ENCODE peak calls at places on chromosomes 5 and 9, in seven cellular contexts. M is left ventricle myocardium inferior, X is body of pancreas, S is upper lobe of right lung, O is tibial artery, W is tibial nerve, D is upper lobe of left lung. Y is an unnamed sample. For H3K27me3, the result is how much of the 10 kb centered on the place peaks cover.

GRCh38 chr5:172931001-172931536 is 28.2 kb upstream of the RPL26L1 start:
- DNase-seq in M (no peak), S (no peak), W (peak), X (no peak), D (no peak), O (peak), Y (peak)

GRCh38 chr5:9170026-9170425 is 375.8 kb downstream of the SEMA5A start:
- DNase-seq in D (no peak), S (no peak), O (no peak), W (no peak), M (no peak), X (no peak), Y (no peak)

GRCh38 chr5:171484460-171484899 is 65.0 kb downstream of the FGF18 start:
- DNase-seq in X (no peak), M (no peak), D (no peak), S (no peak), W (peak), O (no peak), Y (peak)

GRCh38 chr5:59104400-59105117 is 521.7 kb downstream of the RAB3C start:
- DNase-seq in M (no peak), O (no peak), S (no peak), D (no peak), W (no peak), X (no peak), Y (no peak)

GRCh38 chr9:7570107-7570720 is 229.4 kb downstream of the DMAC1 start:
- DNase-seq in O (peak), X (peak), W (peak), M (no peak), D (no peak), S (no peak), Y (peak)

GRCh38 chr9:100652850-100653249 is 75.0 kb downstream of the CAVIN4 start:
- DNase-seq in W (no peak), X (no peak), S (no peak), O (no peak), M (no peak), D (no peak), Y (no peak)

GRCh38 chr9:93118863-93119702 is 15.0 kb downstream of the NINJ1 start:
- DNase-seq in S (peak), M (peak), D (no peak), X (peak), W (no peak), O (peak), Y (peak)

GRCh38 chr9:136525841-136526499 is 19.9 kb downstream of the NOTCH1 start:
- DNase-seq in O (peak), S (peak), M (no peak), W (no peak), X (peak), D (no peak), Y (no peak)

GRCh38 chr5:96067902-96068614 is 106.4 kb upstream of the ELL2 start:
- DNase-seq in D (no peak), S (no peak), X (no peak), M (no peak), W (no peak), O (no peak), Y (no peak)

GRCh38 chr5:144361406-144361805 is 190.7 kb downstream of the KCTD16 start:
- DNase-seq in D (no peak), O (no peak), S (no peak), X (no peak), W (no peak), M (no peak), Y (no peak)

GRCh38 chr9:27429436-27429835 is 94.7 kb upstream of the IFNK start:
- DNase-seq in D (no peak), S (no peak), O (no peak), M (no peak), W (no peak), X (no peak), Y (no peak)

GRCh38 chr5:114729986-114730385 is 368.1 kb downstream of the KCNN2 start:
- DNase-seq in M (no peak), X (no peak), O (no peak), S (no peak), D (no peak), W (no peak), Y (no peak)

GRCh38 chr9:22228542-22228941 is 218.1 kb upstream of the DMRTA1 start:
- DNase-seq in W (no peak), X (no peak), S (no peak), O (no peak), D (no peak), M (no peak), Y (no peak)

GRCh38 chr5:90529939-90530677 is 724 bp upstream of the LYSMD3 start:
- DNase-seq in X (peak), D (no peak), M (peak), W (peak), S (no peak), O (peak), Y (peak)

GRCh38 chr9:2140600-2141223 is 125.6 kb downstream of the SMARCA2 start:
- DNase-seq in S (no peak), W (no peak), O (no peak), D (no peak), X (no peak), M (no peak), Y (no peak)

GRCh38 chr9:29966247-29966646 is 2393.0 kb upstream of the C9orf72 start:
- DNase-seq in W (no peak), M (no peak), O (no peak), D (no peak), S (no peak), X (no peak), Y (peak)

GRCh38 chr9:14314424-14314928 is 535 bp upstream of the NFIB start:
- DNase-seq in S (peak), M (peak), D (no peak), O (peak), W (peak), X (peak), Y (peak)

GRCh38 chr9:127905788-127906191 is 6.4 kb upstream of the ST6GALNAC6 start:
- DNase-seq in W (no peak), O (no peak), X (peak), S (peak), D (no peak), M (no peak), Y (no peak)

GRCh38 chr9:61667559-61668121 is 477.8 kb downstream of the SPATA31A7 start:
- DNase-seq in D (peak), W (no peak), S (peak), X (no peak), M (no peak), O (no peak), Y (no peak)

GRCh38 chr5:14110196-14110595 is 32.9 kb upstream of the TRIO start:
- DNase-seq in D (no peak), W (no peak), X (no peak), S (no peak), M (no peak), O (no peak), Y (no peak)

GRCh38 chr5:14110680-14111079 is 32.5 kb upstream of the TRIO start:
- DNase-seq in M (no peak), X (no peak), S (no peak), D (no peak), W (no peak), O (no peak), Y (no peak)

GRCh38 chr5:14108170-14108996 is 34.8 kb upstream of the TRIO start:
- DNase-seq in S (no peak), X (peak), D (no peak), M (peak), W (peak), O (peak), Y (peak)

GRCh38 chr5:14109041-14109747 is 33.9 kb upstream of the TRIO start:
- DNase-seq in X (no peak), D (no peak), W (no peak), S (no peak), O (peak), M (no peak), Y (no peak)

DNA sequence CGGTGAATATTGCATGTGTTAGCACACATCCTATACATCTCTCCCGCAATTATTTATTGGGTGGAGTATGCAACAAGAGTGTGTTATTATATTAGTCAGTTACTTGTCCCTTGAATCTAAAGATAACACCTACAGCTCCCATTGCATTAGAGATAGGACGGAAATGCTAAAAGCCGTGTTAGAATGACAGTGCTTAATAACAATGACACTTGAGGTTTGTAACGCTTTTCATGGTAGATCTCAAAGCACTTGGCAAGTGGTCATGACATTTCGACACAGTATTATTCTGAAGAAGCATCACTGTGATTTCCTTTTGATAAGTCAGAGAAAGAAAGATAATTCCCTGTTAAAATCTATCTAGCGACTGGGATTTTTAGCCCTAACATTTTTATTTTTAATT is 33.4 kb upstream of the TRIO start:
- DNase-seq in D (no peak), M (no peak), W (no peak), X (no peak), O (no peak), S (no peak), Y (no peak)
- H3K4me3 ChIP-seq in D (no peak), M (no peak), W (no peak), X (no peak), O (no peak), S (no peak), Y (no peak)

GRCh38 chr5:147393866-147394265 is 116.0 kb downstream of the DPYSL3 start:
- DNase-seq in X (no peak), M (no peak), S (no peak), W (no peak), O (no peak), D (peak), Y (no peak)
- TF ChIP-seq CTCF in X (no peak), M (peak), S (peak), W (no peak), O (no peak), D (no peak), Y (peak)

GRCh38 chr9:89603629-89604462 is 966 bp upstream of the GADD45G start:
- DNase-seq in W (peak), M (peak), O (peak), D (peak), X (peak), S (peak), Y (peak)
- H3K27me3 ChIP-seq in W (under half), M (under half), O (under half), D (under half), X (under half), S (under half), Y (under half)

DNA sequence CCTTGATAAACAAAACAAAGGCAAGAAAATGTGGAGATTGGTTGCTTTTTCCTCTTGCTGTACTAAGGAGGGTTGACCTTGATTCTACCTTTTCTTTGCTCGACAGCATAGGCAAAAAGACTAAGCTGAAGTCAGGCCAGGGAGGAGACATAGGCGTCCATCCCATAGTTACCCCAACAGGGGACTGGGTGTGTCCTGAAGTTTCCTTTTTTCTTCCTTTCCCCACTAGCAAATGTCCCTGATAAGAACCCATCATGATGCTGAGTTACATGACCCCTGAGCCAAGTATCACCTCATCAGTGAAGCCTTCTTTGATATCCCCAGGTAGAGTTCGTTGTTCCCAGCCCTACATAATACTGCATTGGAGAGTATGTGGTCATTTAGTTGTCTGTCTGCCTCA is 9.9 kb upstream of the SHROOM1 start:
- DNase-seq in D (no peak), M (no peak), W (no peak), X (no peak), O (no peak), S (no peak), Y (no peak)
- H3K4me3 ChIP-seq in D (no peak), M (no peak), W (no peak), X (no peak), O (no peak), S (no peak), Y (no peak)

GRCh38 chr5:104412649-104413240 is 850.2 kb upstream of the NUDT12 start:
- DNase-seq in X (peak), W (no peak), M (no peak), D (no peak), S (no peak), O (no peak), Y (peak)
- TF ChIP-seq CTCF in X (peak), W (no peak), M (peak), D (peak), S (peak), O (no peak), Y (peak)

DNA sequence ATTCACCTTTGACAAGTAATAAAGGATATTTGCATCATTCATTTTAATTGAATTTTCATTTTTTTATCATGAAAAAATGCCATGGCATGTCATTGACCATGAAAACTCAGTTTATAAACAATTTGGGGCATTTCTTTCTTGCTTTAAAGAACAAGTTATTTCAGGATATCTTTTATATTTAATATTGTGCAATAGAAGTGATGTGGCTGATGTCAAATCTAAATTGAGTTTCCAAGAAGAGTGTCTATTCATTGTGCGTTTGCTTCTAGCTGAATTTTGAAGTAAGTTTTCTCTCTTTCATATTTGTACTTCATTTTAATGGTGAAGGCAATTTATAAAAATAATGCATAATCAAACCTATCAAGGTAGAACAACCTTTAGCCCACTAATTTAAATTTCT is 30.5 kb downstream of the MACIR start:
- DNase-seq in W (no peak), O (no peak), X (no peak), D (no peak), S (no peak), M (no peak), Y (no peak)
- H3K27me3 ChIP-seq in W (under half), O (under half), X (under half), D (under half), S (under half), M (under half), Y (under half)

GRCh38 chr5:181044662-181045305 is 4.7 kb downstream of the BTNL9 start:
- DNase-seq in O (no peak), S (no peak), D (no peak), X (no peak), M (peak), W (no peak), Y (no peak)
- H3K4me3 ChIP-seq in O (no peak), S (no peak), D (peak), X (no peak), M (peak), W (no peak), Y (no peak)

DNA sequence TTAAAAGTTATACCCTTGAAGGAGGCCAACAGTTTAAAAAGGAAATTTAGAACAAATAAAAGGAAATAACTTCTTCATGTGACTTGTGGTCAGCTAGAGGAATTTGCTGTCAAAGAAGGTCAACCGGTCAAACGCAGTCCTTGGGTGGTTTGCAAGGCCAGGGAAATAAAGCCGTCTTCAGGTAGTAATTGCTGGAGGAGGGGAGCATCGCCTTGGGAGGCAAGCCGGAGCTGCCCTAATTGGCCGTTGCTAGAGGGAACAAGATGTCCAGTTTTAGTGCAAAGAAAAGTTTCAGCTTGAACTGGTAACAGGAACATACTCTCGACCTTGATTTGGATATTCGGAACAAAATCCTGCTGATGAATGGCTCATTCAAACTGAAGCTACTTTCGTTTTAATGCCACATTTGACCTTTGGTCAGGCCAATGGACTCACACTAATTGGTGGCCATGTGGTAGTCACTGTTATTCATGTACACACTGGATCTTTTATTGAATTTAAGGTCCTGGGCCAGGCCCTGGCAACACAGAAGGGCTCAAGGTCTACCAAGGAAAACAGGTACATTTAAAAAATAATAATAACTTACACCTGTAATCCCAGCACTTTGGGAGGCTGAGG is 47.0 kb upstream of the MYO10 start:
- DNase-seq in O (no peak), M (no peak), D (no peak), X (no peak), W (no peak), S (no peak), Y (no peak)
- TF ChIP-seq CTCF in O (no peak), M (no peak), D (no peak), X (no peak), W (no peak), S (no peak), Y (no peak)

GRCh38 chr9:123985869-123986268 is 25.7 kb upstream of the LHX2 start:
- DNase-seq in W (no peak), O (no peak), M (no peak), X (no peak), D (no peak), S (no peak), Y (no peak)
- H3K27me3 ChIP-seq in W (under half), O (under half), M (half or more), X (under half), D (under half), S (under half), Y (under half)

Y was measured in BE2C.